ENCODE peak calls at places on chromosomes 16 and 17, in four cellular contexts. One of them, this sample, is unnamed.

GRCh38 chr17:78120537-78120936 is 8.0 kb downstream of the TMC6 start:
- DNase-seq in H1: no peak
- DNase-seq in GM12878: no peak
- DNase-seq in K562: no peak
- DNase-seq in this sample: no peak

GRCh38 chr17:79988163-79988971 is 47.3 kb downstream of the TBC1D16 start:
- DNase-seq in H1: no peak
- DNase-seq in GM12878: no peak
- DNase-seq in K562: no peak
- DNase-seq in this sample: peak; percentile 99

GRCh38 chr17:61331886-61332285 is 67.8 kb upstream of the TBX2 start:
- DNase-seq in GM12878: no peak
- DNase-seq in K562: no peak
- DNase-seq in H1: no peak
- DNase-seq in this sample: no peak

GRCh38 chr16:10408824-10409381 is 23.0 kb downstream of the ATF7IP2 start:
- DNase-seq in H1: no peak
- DNase-seq in GM12878: no peak
- DNase-seq in K562: no peak
- DNase-seq in this sample: peak; percentile 38

GRCh38 chr17:2084129-2084765 is 29.3 kb downstream of the HIC1 start:
- DNase-seq in GM12878: no peak
- DNase-seq in K562: peak; percentile 62
- DNase-seq in H1: no peak
- DNase-seq in this sample: no peak

GRCh38 chr16:52128407-52128806 is 418.5 kb downstream of the TOX3 start:
- DNase-seq in K562: no peak
- DNase-seq in GM12878: no peak
- DNase-seq in H1: no peak
- DNase-seq in this sample: no peak

GRCh38 chr16:5649762-5650445 is 552.3 kb upstream of the EEF2KMT start:
- DNase-seq in H1: no peak
- DNase-seq in K562: no peak
- DNase-seq in GM12878: no peak
- DNase-seq in this sample: no peak

GRCh38 chr16:10081201-10081940 is 100.9 kb downstream of the GRIN2A start:
- DNase-seq in GM12878: no peak
- DNase-seq in K562: no peak
- DNase-seq in H1: no peak
- DNase-seq in this sample: no peak

GRCh38 chr16:67518676-67519075 is 10.0 kb upstream of the RIPOR1 start:
- DNase-seq in GM12878: no peak
- DNase-seq in K562: no peak
- DNase-seq in H1: no peak
- DNase-seq in this sample: no peak

GRCh38 chr17:15281909-15282308 is 16.8 kb upstream of the PMP22 start:
- DNase-seq in H1: no peak
- DNase-seq in GM12878: no peak
- DNase-seq in K562: no peak
- DNase-seq in this sample: no peak

GRCh38 chr16:57600048-57600835 is 28.2 kb upstream of the ADGRG1 start:
- DNase-seq in GM12878: no peak
- DNase-seq in K562: peak; percentile 64
- DNase-seq in H1: peak; percentile 87
- DNase-seq in this sample: peak; percentile 70

GRCh38 chr16:29862884-29863668 is at the start of gene CDIPT:
- DNase-seq in GM12878: peak; percentile 92
- DNase-seq in H1: peak; percentile 91
- DNase-seq in K562: peak; percentile 92
- DNase-seq in this sample: peak; percentile 97
- TF ChIP-seq USF2 in GM12878: no peak
- TF ChIP-seq USF2 in H1: peak; percentile 10
- TF ChIP-seq USF2 in K562: no peak
- TF ChIP-seq USF2 in this sample: no peak

DNA sequence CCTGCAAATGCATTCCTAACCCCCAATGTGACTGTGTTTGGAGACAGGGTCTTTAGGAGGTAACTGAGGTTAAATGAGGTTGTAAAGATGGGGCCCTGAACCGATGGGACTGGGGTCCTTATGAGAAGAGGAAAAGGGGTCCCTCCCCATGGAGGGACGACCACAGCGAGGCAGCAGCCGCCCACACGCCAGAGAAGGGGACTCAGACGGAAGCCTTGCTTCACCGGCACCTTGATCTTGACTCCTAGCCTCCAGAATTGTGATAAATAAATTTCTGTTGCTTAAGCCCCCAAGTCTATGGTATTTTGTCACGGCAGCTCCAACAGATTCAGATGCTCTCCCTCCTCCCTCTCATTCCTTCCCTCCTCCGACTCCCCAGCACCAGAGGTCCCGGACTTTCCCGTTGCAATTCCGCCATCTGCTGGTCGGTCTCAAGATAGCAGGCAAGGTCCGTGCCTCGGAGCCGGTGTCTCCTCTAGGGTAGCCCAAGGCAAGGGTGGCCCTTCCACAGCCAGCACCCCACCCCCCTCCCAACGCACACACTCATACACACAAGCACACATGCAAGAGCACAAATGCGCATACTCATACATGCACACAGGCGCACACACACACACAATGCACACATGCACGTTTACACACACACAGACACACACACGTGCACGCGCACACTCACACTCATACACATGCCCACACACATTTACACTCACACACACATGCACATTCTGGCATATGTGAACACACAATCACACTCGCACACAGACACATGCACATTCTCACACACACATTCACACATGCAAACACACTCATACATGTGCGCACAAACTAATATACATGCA is 23.1 kb upstream of the C16orf78 start:
- DNase-seq in H1: peak; percentile 94
- DNase-seq in GM12878: no peak
- DNase-seq in K562: peak; percentile 78
- DNase-seq in this sample: peak; percentile 37
- TF ChIP-seq GABPA in H1: no peak
- TF ChIP-seq GABPA in GM12878: no peak
- TF ChIP-seq GABPA in K562: no peak
- TF ChIP-seq GABPA in this sample: no peak

GRCh38 chr16:85526132-85526731 is 86.9 kb upstream of the GSE1 start:
- DNase-seq in GM12878: no peak
- DNase-seq in K562: no peak
- DNase-seq in H1: no peak
- DNase-seq in this sample: peak; percentile 53
- TF ChIP-seq CREB1 in GM12878: no peak
- TF ChIP-seq CREB1 in K562: no peak
- TF ChIP-seq CREB1 in H1: no peak
- TF ChIP-seq CREB1 in this sample: no peak

DNA sequence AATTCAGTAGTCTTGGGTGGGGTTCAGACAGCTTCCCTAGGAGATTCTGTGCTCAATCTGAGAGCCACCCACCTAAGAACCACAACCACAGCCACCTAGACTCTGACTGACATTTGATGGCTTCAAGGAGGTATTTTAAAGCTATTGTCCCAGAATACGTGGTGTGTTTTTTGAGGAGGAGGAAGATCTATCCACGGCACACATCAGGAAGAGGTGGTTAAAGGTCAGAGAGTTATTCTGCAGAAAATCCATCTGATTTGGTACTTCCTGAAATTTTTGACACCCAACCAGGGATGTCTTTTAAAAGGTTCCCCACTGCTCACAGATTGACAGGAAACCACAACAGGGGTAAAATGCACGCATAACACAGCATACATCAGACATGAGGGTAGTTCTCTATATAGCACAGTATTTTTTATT is 25.1 kb downstream of the SMARCE1 start:
- DNase-seq in K562: no peak
- DNase-seq in H1: no peak
- DNase-seq in GM12878: no peak
- DNase-seq in this sample: no peak
- TF ChIP-seq USF2 in K562: no peak
- TF ChIP-seq USF2 in H1: no peak
- TF ChIP-seq USF2 in GM12878: no peak
- TF ChIP-seq USF2 in this sample: no peak

DNA sequence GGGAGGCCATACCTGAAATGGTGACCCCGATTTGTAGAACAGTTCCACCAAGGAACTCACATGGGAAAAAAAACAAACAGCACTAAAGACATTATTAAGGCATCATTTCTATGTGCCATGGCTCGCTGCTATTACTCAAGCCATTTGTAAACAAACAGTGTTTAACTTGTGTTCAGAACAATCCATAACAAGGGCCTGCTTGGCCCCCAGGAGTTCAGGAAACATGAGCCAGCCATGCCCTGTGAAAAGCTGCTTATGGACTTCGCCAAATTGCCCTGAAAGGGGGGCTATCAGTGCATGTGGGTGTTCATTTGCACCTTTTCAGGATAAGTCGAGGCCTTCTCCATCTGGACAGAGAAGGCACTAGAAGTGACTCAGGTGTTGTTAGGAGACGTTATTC is 8.0 kb downstream of the POLR3K start:
- DNase-seq in H1: no peak
- DNase-seq in K562: no peak
- DNase-seq in GM12878: no peak
- DNase-seq in this sample: peak; percentile 60
- TF ChIP-seq GABPA in H1: no peak
- TF ChIP-seq GABPA in K562: no peak
- TF ChIP-seq GABPA in GM12878: no peak
- TF ChIP-seq GABPA in this sample: no peak

GRCh38 chr17:40399185-40399584 is 18.5 kb downstream of the TOP2A start:
- DNase-seq in GM12878: no peak
- DNase-seq in K562: peak; percentile 45
- DNase-seq in H1: no peak
- DNase-seq in this sample: peak; percentile 74
- TF ChIP-seq CREB1 in GM12878: no peak
- TF ChIP-seq CREB1 in K562: no peak
- TF ChIP-seq CREB1 in H1: no peak
- TF ChIP-seq CREB1 in this sample: no peak

DNA sequence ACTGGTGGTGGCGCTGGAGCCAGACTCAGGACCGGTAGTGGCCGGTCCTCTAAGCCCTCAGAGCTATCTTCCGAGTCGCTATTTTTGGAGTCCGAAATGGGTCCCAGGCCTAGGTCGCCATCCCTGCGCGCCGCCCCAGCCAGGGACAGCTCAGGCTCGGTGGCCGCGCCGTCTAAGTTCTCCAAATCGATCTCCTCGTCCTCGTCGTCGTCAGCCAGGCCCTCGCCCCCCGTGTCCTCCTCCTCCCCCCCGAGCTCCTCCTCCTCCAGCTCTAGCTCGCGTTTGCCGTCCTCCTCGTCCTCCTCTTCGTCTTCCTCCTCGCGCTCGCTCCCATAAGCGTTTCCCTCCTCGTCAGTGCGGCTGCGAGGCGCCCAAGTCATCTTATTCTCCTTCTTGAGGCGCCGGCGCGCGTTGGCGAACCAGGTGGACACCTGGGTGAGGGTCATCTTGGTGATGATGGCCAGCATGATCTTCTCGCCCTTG is 1.6 kb downstream of the IRX3 start:
- DNase-seq in GM12878: no peak
- DNase-seq in K562: no peak
- DNase-seq in H1: peak; percentile 67
- DNase-seq in this sample: no peak
- TF ChIP-seq USF2 in GM12878: no peak
- TF ChIP-seq USF2 in K562: no peak
- TF ChIP-seq USF2 in H1: no peak
- TF ChIP-seq USF2 in this sample: no peak

GRCh38 chr16:86099326-86099725 is 200.4 kb downstream of the IRF8 start:
- DNase-seq in GM12878: no peak
- DNase-seq in H1: no peak
- DNase-seq in K562: no peak
- DNase-seq in this sample: no peak
- TF ChIP-seq GABPA in GM12878: no peak
- TF ChIP-seq GABPA in H1: no peak
- TF ChIP-seq GABPA in K562: no peak
- TF ChIP-seq GABPA in this sample: no peak

GRCh38 chr17:69539781-69540319 is 125.4 kb downstream of the MAP2K6 start:
- DNase-seq in K562: no peak
- DNase-seq in H1: no peak
- DNase-seq in GM12878: no peak
- DNase-seq in this sample: no peak
- TF ChIP-seq CREB1 in K562: no peak
- TF ChIP-seq CREB1 in H1: no peak
- TF ChIP-seq CREB1 in GM12878: no peak
- TF ChIP-seq CREB1 in this sample: no peak

GRCh38 chr17:40952675-40953074 is 14.1 kb downstream of the KRT39 start:
- DNase-seq in H1: no peak
- DNase-seq in GM12878: no peak
- DNase-seq in K562: no peak
- DNase-seq in this sample: no peak
- TF ChIP-seq USF2 in H1: no peak
- TF ChIP-seq USF2 in GM12878: no peak
- TF ChIP-seq USF2 in K562: no peak
- TF ChIP-seq USF2 in this sample: no peak